ENCODE peak calls at places on chromosomes 16 and 17, in seven cellular contexts. One of them, this sample, is unnamed. For H3K27me3, the result is how much of the 10 kb centered on the place peaks cover.

GRCh38 chr17:12098568-12098967 is 77.9 kb downstream of the MAP2K4 start:
- DNase-seq in lung: no peak
- DNase-seq in lower lobe of right lung: no peak
- DNase-seq in Peyer's patch: no peak
- DNase-seq in tibial artery: no peak
- DNase-seq in mammary epithelial cell: no peak
- DNase-seq in IMR-90: no peak
- DNase-seq in this sample: no peak

GRCh38 chr16:57394444-57394843 is 10.1 kb upstream of the CCL17 start:
- DNase-seq in lung: no peak
- DNase-seq in lower lobe of right lung: no peak
- DNase-seq in Peyer's patch: no peak
- DNase-seq in tibial artery: no peak
- DNase-seq in mammary epithelial cell: peak
- DNase-seq in IMR-90: no peak
- DNase-seq in this sample: no peak

GRCh38 chr17:909642-910323 is 69.8 kb downstream of the NXN start:
- DNase-seq in lung: no peak
- DNase-seq in lower lobe of right lung: peak
- DNase-seq in Peyer's patch: no peak
- DNase-seq in tibial artery: no peak
- DNase-seq in mammary epithelial cell: no peak
- DNase-seq in IMR-90: no peak
- DNase-seq in this sample: no peak

GRCh38 chr17:46159686-46160085 is 33.5 kb downstream of the KANSL1 start:
- DNase-seq in lung: no peak
- DNase-seq in lower lobe of right lung: no peak
- DNase-seq in Peyer's patch: no peak
- DNase-seq in tibial artery: no peak
- DNase-seq in mammary epithelial cell: peak
- DNase-seq in IMR-90: peak
- DNase-seq in this sample: no peak

GRCh38 chr17:10683853-10684252 is 13.5 kb downstream of the SCO1 start:
- DNase-seq in lung: no peak
- DNase-seq in lower lobe of right lung: no peak
- DNase-seq in Peyer's patch: no peak
- DNase-seq in tibial artery: no peak
- DNase-seq in mammary epithelial cell: peak
- DNase-seq in IMR-90: peak
- DNase-seq in this sample: no peak

GRCh38 chr17:64163468-64163867 is 33.5 kb upstream of the ERN1 start:
- DNase-seq in lung: no peak
- DNase-seq in lower lobe of right lung: no peak
- DNase-seq in Peyer's patch: no peak
- DNase-seq in tibial artery: no peak
- DNase-seq in mammary epithelial cell: no peak
- DNase-seq in IMR-90: no peak
- DNase-seq in this sample: no peak

GRCh38 chr17:30524847-30525246 is 47.6 kb downstream of the GOSR1 start:
- DNase-seq in lung: no peak
- DNase-seq in lower lobe of right lung: no peak
- DNase-seq in Peyer's patch: no peak
- DNase-seq in tibial artery: no peak
- DNase-seq in mammary epithelial cell: no peak
- DNase-seq in IMR-90: peak
- DNase-seq in this sample: no peak

GRCh38 chr16:8861563-8862308 is 7.1 kb downstream of the CARHSP1 start:
- DNase-seq in lung: no peak
- DNase-seq in lower lobe of right lung: peak
- DNase-seq in Peyer's patch: no peak
- DNase-seq in tibial artery: no peak
- DNase-seq in mammary epithelial cell: no peak
- DNase-seq in IMR-90: no peak
- DNase-seq in this sample: no peak

GRCh38 chr17:82702161-82702932 is 3.8 kb upstream of the RAB40B start:
- DNase-seq in lung: no peak
- DNase-seq in lower lobe of right lung: peak
- DNase-seq in Peyer's patch: peak
- DNase-seq in tibial artery: no peak
- DNase-seq in mammary epithelial cell: no peak
- DNase-seq in IMR-90: no peak
- DNase-seq in this sample: no peak

GRCh38 chr17:19714542-19715411 is 1.6 kb downstream of the SLC47A2 start:
- DNase-seq in lung: no peak
- DNase-seq in lower lobe of right lung: no peak
- DNase-seq in Peyer's patch: peak
- DNase-seq in tibial artery: peak
- DNase-seq in mammary epithelial cell: no peak
- DNase-seq in IMR-90: no peak
- DNase-seq in this sample: no peak

GRCh38 chr17:64441772-64442549 is 7.0 kb upstream of the MILR1 start:
- DNase-seq in lung: no peak
- DNase-seq in lower lobe of right lung: peak
- DNase-seq in Peyer's patch: no peak
- DNase-seq in tibial artery: peak
- DNase-seq in mammary epithelial cell: no peak
- DNase-seq in IMR-90: peak
- DNase-seq in this sample: no peak

GRCh38 chr16:55651841-55652824 is 3.7 kb upstream of the SLC6A2 start:
- DNase-seq in lung: no peak
- DNase-seq in lower lobe of right lung: no peak
- DNase-seq in Peyer's patch: no peak
- DNase-seq in tibial artery: no peak
- DNase-seq in mammary epithelial cell: no peak
- DNase-seq in IMR-90: no peak
- DNase-seq in this sample: no peak

GRCh38 chr16:55656695-55657092 is 906 bp downstream of the SLC6A2 start:
- DNase-seq in lung: no peak
- DNase-seq in lower lobe of right lung: no peak
- DNase-seq in Peyer's patch: no peak
- DNase-seq in tibial artery: no peak
- DNase-seq in mammary epithelial cell: no peak
- DNase-seq in IMR-90: no peak
- DNase-seq in this sample: no peak

GRCh38 chr16:55655709-55656694 is at the start of gene SLC6A2:
- DNase-seq in lung: no peak
- DNase-seq in lower lobe of right lung: no peak
- DNase-seq in Peyer's patch: no peak
- DNase-seq in tibial artery: no peak
- DNase-seq in mammary epithelial cell: peak
- DNase-seq in IMR-90: no peak
- DNase-seq in this sample: no peak

GRCh38 chr16:55655381-55655708 is 443 bp upstream of the SLC6A2 start:
- DNase-seq in lung: no peak
- DNase-seq in lower lobe of right lung: no peak
- DNase-seq in Peyer's patch: no peak
- DNase-seq in tibial artery: no peak
- DNase-seq in mammary epithelial cell: no peak
- DNase-seq in IMR-90: no peak
- DNase-seq in this sample: no peak

GRCh38 chr16:55653106-55653505 is 2.7 kb upstream of the SLC6A2 start:
- DNase-seq in lung: no peak
- DNase-seq in lower lobe of right lung: no peak
- DNase-seq in Peyer's patch: no peak
- DNase-seq in tibial artery: no peak
- DNase-seq in mammary epithelial cell: no peak
- DNase-seq in IMR-90: no peak
- DNase-seq in this sample: no peak
- H3K27me3 ChIP-seq in lung: under half
- H3K27me3 ChIP-seq in lower lobe of right lung: half or more
- H3K27me3 ChIP-seq in Peyer's patch: under half
- H3K27me3 ChIP-seq in tibial artery: under half
- H3K27me3 ChIP-seq in mammary epithelial cell: under half
- H3K27me3 ChIP-seq in IMR-90: half or more
- H3K27me3 ChIP-seq in this sample: under half

GRCh38 chr16:30474062-30474452 is 1.5 kb downstream of the ITGAL start:
- DNase-seq in lung: no peak
- DNase-seq in lower lobe of right lung: no peak
- DNase-seq in Peyer's patch: no peak
- DNase-seq in tibial artery: no peak
- DNase-seq in mammary epithelial cell: no peak
- DNase-seq in IMR-90: no peak
- DNase-seq in this sample: no peak
- H3K4me3 ChIP-seq in lung: no peak
- H3K4me3 ChIP-seq in lower lobe of right lung: peak
- H3K4me3 ChIP-seq in Peyer's patch: peak
- H3K4me3 ChIP-seq in tibial artery: no peak
- H3K4me3 ChIP-seq in mammary epithelial cell: no peak
- H3K4me3 ChIP-seq in IMR-90: no peak
- H3K4me3 ChIP-seq in this sample: peak

DNA sequence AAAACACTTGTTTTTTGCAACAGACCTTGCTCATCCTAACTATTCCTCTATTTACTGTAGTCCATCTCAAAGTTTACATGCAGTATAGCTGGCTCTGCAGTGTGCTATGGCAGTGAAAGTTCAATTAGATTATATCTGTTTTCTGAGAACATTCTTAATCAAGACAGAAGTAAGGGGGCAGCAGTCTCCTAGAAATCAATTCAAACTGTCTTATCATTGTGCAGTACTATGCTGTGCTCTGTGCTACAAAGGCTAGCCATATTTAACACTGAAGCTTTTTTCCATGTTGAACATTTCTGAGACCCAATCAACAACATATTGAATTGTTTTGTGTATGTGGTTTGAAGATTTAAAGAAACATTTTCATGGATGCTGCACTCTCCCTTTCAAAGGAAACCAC is 11.4 kb downstream of the NETO2 start:
- DNase-seq in lung: no peak
- DNase-seq in lower lobe of right lung: no peak
- DNase-seq in Peyer's patch: no peak
- DNase-seq in tibial artery: no peak
- DNase-seq in mammary epithelial cell: no peak
- DNase-seq in IMR-90: peak
- DNase-seq in this sample: no peak
- TF ChIP-seq CTCF in lung: no peak
- TF ChIP-seq CTCF in lower lobe of right lung: no peak
- TF ChIP-seq CTCF in Peyer's patch: no peak
- TF ChIP-seq CTCF in tibial artery: no peak
- TF ChIP-seq CTCF in mammary epithelial cell: no peak
- TF ChIP-seq CTCF in IMR-90: no peak
- TF ChIP-seq CTCF in this sample: no peak

DNA sequence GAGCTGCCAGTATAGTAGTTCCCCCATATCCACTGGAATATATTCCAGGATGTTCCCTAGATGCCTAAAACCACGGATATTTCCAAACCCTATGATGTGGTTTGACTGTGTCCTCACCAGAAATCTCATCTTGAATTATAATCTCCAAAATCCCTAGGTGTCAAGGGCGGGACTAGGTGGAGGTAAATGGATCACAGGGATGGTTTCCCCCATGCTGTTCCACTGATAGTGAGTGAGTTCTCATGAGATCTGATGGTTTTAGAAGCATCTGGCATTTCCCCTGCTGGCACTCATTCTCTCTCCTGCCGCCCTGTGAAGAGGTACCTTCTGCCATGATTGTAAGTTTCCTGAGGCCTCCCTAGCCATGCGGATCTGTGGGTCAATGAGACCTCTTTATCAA is 168.6 kb downstream of the MAF start:
- DNase-seq in lung: no peak
- DNase-seq in lower lobe of right lung: no peak
- DNase-seq in Peyer's patch: no peak
- DNase-seq in tibial artery: no peak
- DNase-seq in mammary epithelial cell: no peak
- DNase-seq in IMR-90: no peak
- DNase-seq in this sample: no peak
- H3K27me3 ChIP-seq in lung: under half
- H3K27me3 ChIP-seq in lower lobe of right lung: under half
- H3K27me3 ChIP-seq in Peyer's patch: under half
- H3K27me3 ChIP-seq in tibial artery: under half
- H3K27me3 ChIP-seq in mammary epithelial cell: under half
- H3K27me3 ChIP-seq in IMR-90: under half
- H3K27me3 ChIP-seq in this sample: under half

GRCh38 chr16:4768549-4769305 is 1.8 kb upstream of the ZNF500 start:
- DNase-seq in lung: peak
- DNase-seq in lower lobe of right lung: peak
- DNase-seq in Peyer's patch: peak
- DNase-seq in tibial artery: peak
- DNase-seq in mammary epithelial cell: peak
- DNase-seq in IMR-90: peak
- DNase-seq in this sample: peak

GRCh38 chr16:4767872-4768548 is 1.0 kb upstream of the ZNF500 start:
- DNase-seq in lung: no peak
- DNase-seq in lower lobe of right lung: no peak
- DNase-seq in Peyer's patch: no peak
- DNase-seq in tibial artery: peak
- DNase-seq in mammary epithelial cell: peak
- DNase-seq in IMR-90: peak
- DNase-seq in this sample: no peak

GRCh38 chr16:4766875-4767628 is at the start of gene ZNF500:
- DNase-seq in lung: peak
- DNase-seq in lower lobe of right lung: peak
- DNase-seq in Peyer's patch: peak
- DNase-seq in tibial artery: peak
- DNase-seq in mammary epithelial cell: peak
- DNase-seq in IMR-90: peak
- DNase-seq in this sample: peak

GRCh38 chr16:4771646-4772045 is 4.7 kb upstream of the ZNF500 start:
- DNase-seq in lung: no peak
- DNase-seq in lower lobe of right lung: no peak
- DNase-seq in Peyer's patch: no peak
- DNase-seq in tibial artery: no peak
- DNase-seq in mammary epithelial cell: no peak
- DNase-seq in IMR-90: no peak
- DNase-seq in this sample: no peak

GRCh38 chr16:4769306-4769638 is 2.3 kb upstream of the ZNF500 start:
- DNase-seq in lung: no peak
- DNase-seq in lower lobe of right lung: no peak
- DNase-seq in Peyer's patch: no peak
- DNase-seq in tibial artery: no peak
- DNase-seq in mammary epithelial cell: no peak
- DNase-seq in IMR-90: no peak
- DNase-seq in this sample: no peak
- H3K4me3 ChIP-seq in lung: no peak
- H3K4me3 ChIP-seq in lower lobe of right lung: peak
- H3K4me3 ChIP-seq in Peyer's patch: no peak
- H3K4me3 ChIP-seq in tibial artery: peak
- H3K4me3 ChIP-seq in mammary epithelial cell: peak
- H3K4me3 ChIP-seq in IMR-90: no peak
- H3K4me3 ChIP-seq in this sample: peak

DNA sequence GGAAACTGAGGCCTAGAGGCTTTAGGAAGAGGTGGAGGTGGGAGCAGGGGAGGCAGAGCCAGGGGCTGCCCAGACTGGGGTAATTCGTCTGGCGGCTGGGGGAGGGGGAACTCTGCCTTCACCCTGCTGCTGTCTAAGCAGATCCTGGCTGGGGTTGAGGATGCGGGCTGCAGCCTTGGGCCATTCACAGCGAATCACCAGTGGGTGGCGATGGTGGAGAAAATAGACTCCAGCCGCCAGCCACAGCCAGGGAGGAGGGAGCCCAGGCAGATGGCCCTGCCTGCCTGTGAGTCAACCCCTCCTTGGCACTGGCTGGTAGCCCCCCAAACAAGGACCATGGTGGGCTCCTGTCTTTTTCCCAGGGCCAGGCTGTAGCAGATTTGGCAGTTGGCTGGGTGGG is 41.7 kb upstream of the CDH5 start:
- DNase-seq in lung: no peak
- DNase-seq in lower lobe of right lung: no peak
- DNase-seq in Peyer's patch: no peak
- DNase-seq in tibial artery: no peak
- DNase-seq in mammary epithelial cell: no peak
- DNase-seq in IMR-90: no peak
- DNase-seq in this sample: no peak
- TF ChIP-seq CTCF in lung: no peak
- TF ChIP-seq CTCF in lower lobe of right lung: no peak
- TF ChIP-seq CTCF in Peyer's patch: no peak
- TF ChIP-seq CTCF in tibial artery: no peak
- TF ChIP-seq CTCF in mammary epithelial cell: peak
- TF ChIP-seq CTCF in IMR-90: peak
- TF ChIP-seq CTCF in this sample: no peak

GRCh38 chr17:79412110-79412509 is 198.7 kb downstream of the RBFOX3 start:
- DNase-seq in lung: no peak
- DNase-seq in lower lobe of right lung: no peak
- DNase-seq in Peyer's patch: no peak
- DNase-seq in tibial artery: no peak
- DNase-seq in mammary epithelial cell: no peak
- DNase-seq in IMR-90: no peak
- DNase-seq in this sample: no peak
- H3K27me3 ChIP-seq in lung: under half
- H3K27me3 ChIP-seq in lower lobe of right lung: half or more
- H3K27me3 ChIP-seq in Peyer's patch: under half
- H3K27me3 ChIP-seq in tibial artery: under half
- H3K27me3 ChIP-seq in mammary epithelial cell: under half
- H3K27me3 ChIP-seq in IMR-90: under half
- H3K27me3 ChIP-seq in this sample: under half

This sample was measured in thoracic aorta.